ENCODE peak calls at places on chromosome 13, in six cellular contexts. N, T, C, A, B and H are unnamed samples.

GRCh38 chr13:113343692-113343968 is 20.3 kb downstream of the GRTP1 start:
- DNase-seq in T (no peak), C (no peak), A (no peak), N (no peak), B (no peak), H (peak)

GRCh38 chr13:106602178-106602577 is 34.2 kb upstream of the ARGLU1 start:
- DNase-seq in C (no peak), A (no peak), N (peak), T (peak), B (no peak), H (no peak)

GRCh38 chr13:41148421-41149283 is 16.1 kb upstream of the KBTBD6 start:
- DNase-seq in C (no peak), T (no peak), N (no peak), B (no peak), A (no peak), H (no peak)

GRCh38 chr13:30354481-30355404 is 47.4 kb upstream of the KATNAL1 start:
- DNase-seq in N (no peak), C (no peak), B (no peak), T (no peak), A (peak), H (peak)

GRCh38 chr13:31909889-31910551 is 121.6 kb upstream of the FRY start:
- DNase-seq in C (peak), B (peak), A (peak), T (peak), N (peak), H (no peak)

GRCh38 chr13:70967564-70967963 is 859.3 kb upstream of the KLHL1 start:
- DNase-seq in N (no peak), A (no peak), C (no peak), B (no peak), T (no peak), H (peak)

GRCh38 chr13:37375724-37376123 is 222.8 kb downstream of the POSTN start:
- DNase-seq in A (no peak), B (no peak), T (no peak), C (no peak), N (no peak), H (no peak)

GRCh38 chr13:109288151-109288709 is 498.2 kb downstream of the IRS2 start:
- DNase-seq in T (no peak), N (no peak), C (no peak), A (no peak), B (no peak), H (no peak)

GRCh38 chr13:33816912-33817311 is 1.0 kb upstream of the RFC3 start:
- DNase-seq in B (no peak), C (no peak), T (no peak), A (no peak), N (no peak), H (no peak)

GRCh38 chr13:50320297-50320862 is 305.1 kb downstream of the KCNRG start:
- DNase-seq in T (no peak), C (no peak), A (no peak), N (no peak), B (no peak), H (no peak)

GRCh38 chr13:61477619-61478018 is 62.0 kb upstream of the PCDH20 start:
- DNase-seq in C (no peak), N (no peak), T (no peak), B (no peak), A (no peak), H (no peak)

GRCh38 chr13:48595330-48596127 is 58.2 kb upstream of the CYSLTR2 start:
- DNase-seq in A (peak), N (peak), T (peak), C (no peak), B (peak), H (no peak)

GRCh38 chr13:51978836-51979556 is 32.3 kb downstream of the ATP7B start:
- DNase-seq in C (no peak), N (peak), T (no peak), A (peak), B (no peak), H (no peak)

GRCh38 chr13:42420304-42420703 is 148.4 kb downstream of the AKAP11 start:
- DNase-seq in B (no peak), T (no peak), N (no peak), C (no peak), A (no peak), H (no peak)

GRCh38 chr13:95955255-95955654 is 97.9 kb downstream of the UGGT2 start:
- DNase-seq in T (no peak), C (no peak), N (no peak), A (no peak), B (no peak), H (no peak)

GRCh38 chr13:26280822-26281221 is 26.9 kb downstream of the CDK8 start:
- DNase-seq in N (no peak), A (no peak), C (no peak), B (no peak), T (no peak), H (no peak)

GRCh38 chr13:25691654-25692053 is 319.9 kb downstream of the ATP8A2 start:
- DNase-seq in B (no peak), A (no peak), N (no peak), C (no peak), T (no peak), H (no peak)

GRCh38 chr13:39655569-39656324 is at the start of gene COG6:
- DNase-seq in C (peak), A (peak), N (peak), B (peak), T (peak), H (peak)
- TF ChIP-seq POLR2A in C (peak), A (peak), N (peak), B (no peak), T (peak), H (no peak)

GRCh38 chr13:73059460-73060250 is 850 bp downstream of the KLF5 start:
- DNase-seq in B (peak), A (peak), T (peak), N (peak), C (no peak), H (peak)

GRCh38 chr13:73060251-73061160 is 1.7 kb downstream of the KLF5 start:
- DNase-seq in A (no peak), B (peak), T (peak), N (peak), C (no peak), H (peak)

GRCh38 chr13:73058432-73058740 is 419 bp upstream of the KLF5 start:
- DNase-seq in C (no peak), N (no peak), B (no peak), A (no peak), T (no peak), H (no peak)

GRCh38 chr13:73057284-73058025 is 1.4 kb upstream of the KLF5 start:
- DNase-seq in A (no peak), B (no peak), N (no peak), T (no peak), C (no peak), H (no peak)

DNA sequence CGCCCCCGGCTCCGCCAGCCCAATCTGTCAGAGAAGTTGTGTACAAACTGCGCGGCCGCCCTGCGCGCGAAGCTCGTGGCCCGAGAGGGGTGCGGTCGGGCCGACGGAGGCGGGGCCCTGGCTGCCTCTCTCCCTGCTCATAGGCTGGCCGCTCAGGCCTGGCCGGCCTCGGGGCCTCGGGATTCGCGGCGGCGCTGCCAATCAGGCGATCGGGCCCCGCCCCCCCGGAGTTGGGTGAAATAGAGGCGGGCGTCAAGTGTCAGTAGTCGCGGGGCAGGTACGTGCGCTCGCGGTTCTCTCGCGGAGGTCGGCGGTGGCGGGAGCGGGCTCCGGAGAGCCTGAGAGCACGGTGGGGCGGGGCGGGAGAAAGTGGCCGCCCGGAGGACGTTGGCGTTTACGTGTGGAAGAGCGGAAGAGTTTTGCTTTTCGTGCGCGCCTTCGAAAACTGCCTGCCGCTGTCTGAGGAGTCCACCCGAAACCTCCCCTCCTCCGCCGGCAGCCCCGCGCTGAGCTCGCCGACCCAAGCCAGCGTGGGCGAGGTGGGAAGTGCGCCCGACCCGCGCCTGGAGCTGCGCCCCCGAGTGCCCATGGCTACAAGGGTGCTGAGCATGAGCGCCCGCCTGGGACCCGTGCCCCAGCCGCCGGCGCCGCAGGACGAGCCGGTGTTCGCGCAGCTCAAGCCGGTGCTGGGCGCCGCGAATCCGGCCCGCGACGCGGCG is at the start of gene KLF5:
- DNase-seq in T (peak), C (peak), B (peak), A (peak), N (peak), H (peak)
- TF ChIP-seq POLR2A in T (peak), C (peak), B (peak), A (peak), N (peak), H (no peak)

GRCh38 chr13:73054712-73055111 is 4.1 kb upstream of the KLF5 start:
- DNase-seq in C (no peak), T (no peak), N (no peak), B (no peak), A (no peak), H (no peak)
- TF ChIP-seq POLR2A in C (no peak), T (no peak), N (no peak), B (no peak), A (no peak), H (no peak)

GRCh38 chr13:83563499-83563898 is 318.8 kb downstream of the SLITRK1 start:
- DNase-seq in C (no peak), A (no peak), N (no peak), B (no peak), T (no peak), H (no peak)

DNA sequence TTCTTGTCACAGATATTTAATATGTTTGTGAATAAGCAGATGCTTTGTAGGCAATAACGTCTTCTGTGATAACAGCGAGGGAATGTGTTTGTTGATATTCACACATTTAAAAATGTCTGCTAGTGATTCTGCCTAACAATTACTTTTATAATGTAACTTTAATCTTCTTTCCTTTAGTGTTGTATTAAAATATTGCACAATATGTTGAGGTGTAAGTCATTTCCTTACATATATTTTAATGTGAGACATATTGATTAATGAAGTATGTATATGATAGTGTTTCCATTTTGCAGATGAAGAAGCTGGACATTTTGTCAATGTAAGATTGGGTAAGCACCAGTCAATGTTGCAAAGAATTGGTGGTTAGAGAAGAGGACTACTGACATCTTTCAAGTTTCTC is 324.4 kb downstream of the SLITRK1 start:
- DNase-seq in N (no peak), C (no peak), T (no peak), A (no peak), B (no peak), H (no peak)
- TF ChIP-seq POLR2A in N (no peak), C (no peak), T (no peak), A (no peak), B (no peak), H (no peak)

GRCh38 chr13:100588350-100589177 is at the start of gene GGACT:
- DNase-seq in C (peak), T (peak), B (peak), A (peak), N (peak), H (peak)
- TF ChIP-seq POLR2A in C (no peak), T (peak), B (no peak), A (peak), N (peak), H (no peak)

GRCh38 chr13:111283457-111283856 is 37.0 kb upstream of the TEX29 start:
- DNase-seq in C (no peak), N (no peak), A (no peak), B (no peak), T (no peak), H (no peak)

GRCh38 chr13:111281751-111282311 is 38.6 kb upstream of the TEX29 start:
- DNase-seq in C (no peak), N (peak), B (no peak), T (no peak), A (no peak), H (no peak)

GRCh38 chr13:111282425-111282824 is 38.0 kb upstream of the TEX29 start:
- DNase-seq in C (no peak), N (peak), T (no peak), A (no peak), B (no peak), H (no peak)

GRCh38 chr13:111283991-111284390 is 36.5 kb upstream of the TEX29 start:
- DNase-seq in N (peak), A (no peak), T (no peak), C (no peak), B (no peak), H (no peak)

DNA sequence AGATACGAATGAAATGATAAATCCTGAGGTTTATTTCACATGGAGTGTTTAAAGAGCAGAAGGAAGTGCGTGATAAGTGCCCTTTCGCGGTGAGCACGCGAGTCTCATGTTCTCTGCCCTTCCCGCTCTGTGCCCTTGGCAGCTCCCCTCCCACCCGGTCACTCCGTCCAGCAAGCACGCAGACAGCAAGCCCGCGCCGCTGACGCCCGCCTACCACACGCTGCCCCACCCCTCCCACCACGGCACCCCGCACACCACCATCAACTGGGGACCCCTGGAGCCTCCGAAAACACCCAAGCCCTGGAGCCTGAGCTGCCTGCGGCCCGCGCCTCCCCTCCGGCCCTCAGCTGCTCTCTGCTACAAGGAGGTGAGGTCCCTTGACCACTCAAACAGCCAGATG is 37.4 kb upstream of the TEX29 start:
- DNase-seq in T (no peak), A (no peak), N (no peak), B (no peak), C (no peak), H (no peak)
- TF ChIP-seq POLR2A in T (no peak), A (no peak), N (no peak), B (no peak), C (no peak), H (no peak)